ENCODE peak calls at places on chromosome 9, in ten cellular contexts. L is SK-N-SH, B is H1, I is suprapubic skin, N is upper lobe of left lung, Q is esophagus muscularis mucosa, M is K562, W is transverse colon, H is tibial nerve, K is ovary. O is an unnamed sample.
A peak's percentile ranks its signal among the peaks of the same experiment; 100 is the strongest.

GRCh38 chr9:135302329-135303279 is 177.0 kb upstream of the PPP1R26 start:
- DNase-seq in M (no peak), H (no peak), K (no peak), L (peak; percentile 15), I (no peak), B (peak; percentile 29), W (no peak), N (no peak), Q (no peak), O (no peak)

GRCh38 chr9:2417730-2418129 is 203.9 kb upstream of the VLDLR start:
- DNase-seq in K (no peak), L (no peak), N (no peak), M (no peak), W (no peak), H (no peak), B (no peak), Q (no peak), I (no peak), O (no peak)

GRCh38 chr9:136690841-136691261 is 3.6 kb upstream of the AGPAT2 start:
- DNase-seq in W (no peak), M (no peak), H (no peak), B (peak; percentile 40), Q (no peak), K (peak; percentile 57), I (no peak), L (no peak), N (peak; percentile 68), O (peak; percentile 80)

GRCh38 chr9:115167175-115167574 is 49.2 kb upstream of the TNC start:
- DNase-seq in Q (no peak), I (no peak), H (no peak), B (no peak), L (no peak), K (no peak), M (no peak), N (no peak), W (no peak), O (no peak)

GRCh38 chr9:15299374-15299939 is 7.6 kb downstream of the TTC39B start:
- DNase-seq in B (peak; percentile 30), H (no peak), N (no peak), I (no peak), K (no peak), L (no peak), W (no peak), M (no peak), Q (no peak), O (no peak)

GRCh38 chr9:33506626-33507370 is 17.3 kb upstream of the ANKRD18B start:
- DNase-seq in I (no peak), L (no peak), M (no peak), H (no peak), B (no peak), W (no peak), K (no peak), Q (no peak), N (no peak), O (no peak)

GRCh38 chr9:37984672-37985611 is 81.0 kb upstream of the SLC25A51 start:
- DNase-seq in L (no peak), B (no peak), H (no peak), M (peak; percentile 69), I (no peak), Q (no peak), N (no peak), K (no peak), W (peak; percentile 67), O (no peak)

GRCh38 chr9:18531127-18531526 is 57.2 kb downstream of the ADAMTSL1 start:
- DNase-seq in L (no peak), N (no peak), M (no peak), K (no peak), I (no peak), Q (no peak), B (no peak), W (no peak), H (no peak), O (no peak)

GRCh38 chr9:83630938-83631457 is 8.1 kb downstream of the IDNK start:
- DNase-seq in N (no peak), L (peak; percentile 47), M (no peak), K (no peak), I (no peak), B (peak; percentile 76), W (no peak), Q (no peak), H (no peak), O (no peak)

GRCh38 chr9:26597542-26597941 is 295.1 kb downstream of the CAAP1 start:
- DNase-seq in K (no peak), H (no peak), I (no peak), N (no peak), W (no peak), M (no peak), Q (no peak), L (peak; percentile 6), B (no peak), O (no peak)

GRCh38 chr9:38134578-38134977 is 65.6 kb upstream of the SHB start:
- DNase-seq in L (no peak), K (no peak), H (no peak), M (no peak), I (no peak), N (no peak), Q (no peak), B (no peak), W (no peak), O (no peak)

GRCh38 chr9:121645003-121645402 is 6.4 kb upstream of the DAB2IP start:
- DNase-seq in Q (no peak), K (peak; percentile 69), M (no peak), N (no peak), I (no peak), H (no peak), W (no peak), L (peak; percentile 79), B (no peak), O (no peak)

GRCh38 chr9:126805546-126806262 is 864 bp downstream of the ZBTB43 start:
- DNase-seq in W (peak; percentile 74), K (no peak), N (no peak), I (peak; percentile 74), L (no peak), B (no peak), M (peak; percentile 69), H (no peak), Q (no peak), O (peak; percentile 70)

GRCh38 chr9:114120192-114121014 is 21.3 kb upstream of the KIF12 start:
- DNase-seq in Q (no peak), N (no peak), M (no peak), W (no peak), H (no peak), B (no peak), I (no peak), K (no peak), L (no peak), O (no peak)

GRCh38 chr9:107705521-107705920 is 216.0 kb upstream of the KLF4 start:
- DNase-seq in Q (no peak), K (no peak), M (no peak), W (no peak), H (no peak), L (no peak), B (no peak), I (no peak), N (no peak), O (no peak)

GRCh38 chr9:84278131-84278530 is 62.4 kb downstream of the SLC28A3 start:
- DNase-seq in M (no peak), N (no peak), W (no peak), B (no peak), L (no peak), I (no peak), K (no peak), Q (no peak), H (no peak), O (no peak)

GRCh38 chr9:94909250-94909894 is 182.9 kb downstream of the AOPEP start:
- DNase-seq in Q (peak; percentile 75), N (no peak), M (no peak), H (no peak), W (no peak), I (no peak), L (no peak), B (no peak), K (no peak), O (no peak)
- TF ChIP-seq EP300 in Q (no peak), N (no peak), M (no peak), H (no peak), W (no peak), I (no peak), L (no peak), B (no peak), K (no peak), O (no peak)

DNA sequence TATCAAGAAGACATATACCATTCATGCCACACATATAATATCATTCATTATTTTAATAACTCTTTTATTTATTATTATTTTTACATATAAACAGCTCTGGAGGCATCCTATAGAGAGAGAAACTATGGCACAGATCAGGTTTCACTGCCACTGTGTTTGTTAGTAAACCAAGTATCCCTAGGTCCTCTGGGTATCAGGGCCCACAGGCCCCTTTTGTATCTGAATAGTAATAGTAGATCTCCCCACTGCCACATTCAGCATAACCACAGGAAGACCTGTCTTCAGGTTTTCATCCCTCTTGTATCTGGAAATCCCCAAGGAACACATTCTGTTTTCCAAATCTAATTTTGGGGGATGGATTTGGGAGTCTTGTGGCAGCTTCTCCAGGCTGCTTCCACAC is 94.0 kb downstream of the SPATA31D1 start:
- DNase-seq in L (no peak), M (no peak), W (no peak), K (no peak), N (no peak), I (no peak), B (no peak), Q (no peak), H (no peak), O (no peak)
- TF ChIP-seq EP300 in L (no peak), M (no peak), W (no peak), K (no peak), N (no peak), I (no peak), B (no peak), Q (no peak), H (no peak), O (no peak)

GRCh38 chr9:109705515-109705914 is 74.5 kb upstream of the PALM2AKAP2 start:
- DNase-seq in I (no peak), H (no peak), B (no peak), K (no peak), W (no peak), Q (no peak), L (no peak), M (no peak), N (no peak), O (no peak)
- TF ChIP-seq EP300 in I (no peak), H (no peak), B (no peak), K (no peak), W (no peak), Q (no peak), L (no peak), M (no peak), N (no peak), O (no peak)

DNA sequence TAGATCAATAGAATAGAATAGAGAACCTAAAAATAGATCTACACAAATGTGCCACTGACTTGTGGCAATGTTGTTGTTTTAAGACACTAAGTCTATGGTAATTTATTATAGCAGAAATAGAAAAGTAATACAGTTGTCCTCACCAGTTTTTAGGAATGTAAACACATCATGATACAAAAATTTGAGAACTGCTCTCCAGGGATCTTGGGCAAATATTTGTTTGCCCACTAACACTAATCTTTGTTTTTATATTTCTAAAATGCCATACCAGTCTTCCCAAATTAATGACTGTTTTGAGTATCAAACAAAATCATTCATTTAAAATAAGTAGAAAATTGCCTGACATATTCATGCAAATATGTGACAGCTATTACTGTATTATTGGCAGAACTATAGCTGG is 297.6 kb downstream of the BRINP1 start:
- DNase-seq in K (no peak), W (no peak), I (no peak), M (no peak), H (no peak), L (no peak), N (no peak), B (no peak), Q (no peak), O (no peak)
- TF ChIP-seq EP300 in K (no peak), W (no peak), I (no peak), M (no peak), H (no peak), L (no peak), N (no peak), B (no peak), Q (no peak), O (no peak)

GRCh38 chr9:74838351-74838750 is 49.4 kb downstream of the TRPM6 start:
- DNase-seq in N (no peak), I (no peak), Q (no peak), H (no peak), M (no peak), B (no peak), K (no peak), L (no peak), W (no peak), O (no peak)
- TF ChIP-seq EP300 in N (no peak), I (no peak), Q (no peak), H (no peak), M (no peak), B (no peak), K (no peak), L (no peak), W (no peak), O (no peak)

O was measured in sigmoid colon.